ENCODE peak calls at places on chromosomes 7 and 10, in five cellular contexts. One of them, this sample, is unnamed.

GRCh38 chr10:130873636-130874035 is 437.9 kb downstream of the TCERG1L start:
- DNase-seq in HEK293T: no peak
- DNase-seq in HepG2: no peak
- DNase-seq in GM12878: no peak
- DNase-seq in H1: no peak
- DNase-seq in this sample: no peak

GRCh38 chr7:1346533-1346805 is 112.8 kb downstream of the MICALL2 start:
- DNase-seq in HEK293T: no peak
- DNase-seq in HepG2: no peak
- DNase-seq in GM12878: no peak
- DNase-seq in H1: no peak
- DNase-seq in this sample: no peak

GRCh38 chr7:30285531-30286284 is 1.3 kb downstream of the ZNRF2 start:
- DNase-seq in HEK293T: no peak
- DNase-seq in HepG2: peak
- DNase-seq in GM12878: no peak
- DNase-seq in H1: peak
- DNase-seq in this sample: peak

GRCh38 chr10:15719899-15720634 is at the start of gene ITGA8:
- DNase-seq in HEK293T: peak
- DNase-seq in HepG2: no peak
- DNase-seq in GM12878: no peak
- DNase-seq in H1: no peak
- DNase-seq in this sample: no peak

GRCh38 chr10:78706986-78707500 is 361.7 kb upstream of the ZMIZ1 start:
- DNase-seq in HEK293T: no peak
- DNase-seq in HepG2: no peak
- DNase-seq in GM12878: no peak
- DNase-seq in H1: no peak
- DNase-seq in this sample: no peak

GRCh38 chr7:42685911-42686310 is 226.0 kb downstream of the C7orf25 start:
- DNase-seq in HEK293T: no peak
- DNase-seq in HepG2: no peak
- DNase-seq in GM12878: no peak
- DNase-seq in H1: no peak
- DNase-seq in this sample: no peak

GRCh38 chr10:119340893-119341235 is 133.5 kb downstream of the GRK5 start:
- DNase-seq in HEK293T: no peak
- DNase-seq in HepG2: no peak
- DNase-seq in GM12878: no peak
- DNase-seq in H1: no peak
- DNase-seq in this sample: no peak

GRCh38 chr10:33529234-33529633 is 194.8 kb upstream of the NRP1 start:
- DNase-seq in HEK293T: no peak
- DNase-seq in HepG2: no peak
- DNase-seq in GM12878: no peak
- DNase-seq in H1: no peak
- DNase-seq in this sample: no peak

GRCh38 chr7:149156898-149157297 is 9.6 kb downstream of the ZNF398 start:
- DNase-seq in HEK293T: no peak
- DNase-seq in HepG2: no peak
- DNase-seq in GM12878: no peak
- DNase-seq in H1: no peak
- DNase-seq in this sample: no peak

GRCh38 chr7:93958651-93959050 is 37.1 kb downstream of the GNG11 start:
- DNase-seq in HEK293T: no peak
- DNase-seq in HepG2: no peak
- DNase-seq in GM12878: no peak
- DNase-seq in H1: no peak
- DNase-seq in this sample: no peak

GRCh38 chr10:46006219-46006618 is 24.2 kb downstream of the NCOA4 start:
- DNase-seq in HEK293T: no peak
- DNase-seq in HepG2: no peak
- DNase-seq in GM12878: no peak
- DNase-seq in H1: no peak
- DNase-seq in this sample: no peak

GRCh38 chr7:130394421-130395188 is 14.3 kb downstream of the CPA1 start:
- DNase-seq in HEK293T: no peak
- DNase-seq in HepG2: no peak
- DNase-seq in GM12878: no peak
- DNase-seq in H1: no peak
- DNase-seq in this sample: no peak

GRCh38 chr10:66786705-66787104 is 139.1 kb upstream of the LRRTM3 start:
- DNase-seq in HEK293T: no peak
- DNase-seq in HepG2: no peak
- DNase-seq in GM12878: no peak
- DNase-seq in H1: no peak
- DNase-seq in this sample: no peak

GRCh38 chr10:121154846-121155245 is 303.7 kb downstream of the WDR11 start:
- DNase-seq in HEK293T: no peak
- DNase-seq in HepG2: peak
- DNase-seq in GM12878: no peak
- DNase-seq in H1: no peak
- DNase-seq in this sample: no peak

GRCh38 chr7:45978010-45978681 is 57.1 kb upstream of the IGFBP3 start:
- DNase-seq in HEK293T: no peak
- DNase-seq in HepG2: peak
- DNase-seq in GM12878: peak
- DNase-seq in H1: no peak
- DNase-seq in this sample: peak

GRCh38 chr7:2886900-2887299 is 42.8 kb upstream of the GNA12 start:
- DNase-seq in HEK293T: peak
- DNase-seq in HepG2: peak
- DNase-seq in GM12878: no peak
- DNase-seq in H1: no peak
- DNase-seq in this sample: peak

GRCh38 chr7:134022512-134022911 is 104.6 kb upstream of the LRGUK start:
- DNase-seq in HEK293T: no peak
- DNase-seq in HepG2: no peak
- DNase-seq in GM12878: no peak
- DNase-seq in H1: no peak
- DNase-seq in this sample: no peak

GRCh38 chr7:67875558-67875957 is 878.9 kb downstream of the TYW1 start:
- DNase-seq in HEK293T: no peak
- DNase-seq in HepG2: no peak
- DNase-seq in GM12878: no peak
- DNase-seq in H1: no peak
- DNase-seq in this sample: no peak

GRCh38 chr10:119020627-119020946 is 8.9 kb upstream of the NANOS1 start:
- DNase-seq in HEK293T: no peak
- DNase-seq in HepG2: no peak
- DNase-seq in GM12878: no peak
- DNase-seq in H1: no peak
- DNase-seq in this sample: no peak

GRCh38 chr10:76397210-76397881 is 965.9 kb downstream of the LRMDA start:
- DNase-seq in HEK293T: no peak
- DNase-seq in HepG2: no peak
- DNase-seq in GM12878: no peak
- DNase-seq in H1: no peak
- DNase-seq in this sample: no peak

GRCh38 chr10:24407928-24408327 is 199.0 kb downstream of the KIAA1217 start:
- DNase-seq in HEK293T: no peak
- DNase-seq in HepG2: no peak
- DNase-seq in GM12878: no peak
- DNase-seq in H1: no peak
- DNase-seq in this sample: no peak

GRCh38 chr10:110413903-110414562 is 83.7 kb upstream of the DUSP5 start:
- DNase-seq in HEK293T: no peak
- DNase-seq in HepG2: no peak
- DNase-seq in GM12878: no peak
- DNase-seq in H1: no peak
- DNase-seq in this sample: no peak

GRCh38 chr7:41969713-41970112 is 266.8 kb upstream of the INHBA start:
- DNase-seq in HEK293T: no peak
- DNase-seq in HepG2: no peak
- DNase-seq in GM12878: no peak
- DNase-seq in H1: no peak
- DNase-seq in this sample: no peak

GRCh38 chr7:44220046-44220720 is 19.4 kb downstream of the YKT6 start:
- DNase-seq in HEK293T: no peak
- DNase-seq in HepG2: no peak
- DNase-seq in GM12878: no peak
- DNase-seq in H1: no peak
- DNase-seq in this sample: no peak

GRCh38 chr7:100432621-100433275 is 3.1 kb downstream of the MEPCE start:
- DNase-seq in HEK293T: no peak
- DNase-seq in HepG2: no peak
- DNase-seq in GM12878: no peak
- DNase-seq in H1: no peak
- DNase-seq in this sample: no peak

GRCh38 chr10:128386231-128386630 is 260.0 kb upstream of the MKI67 start:
- DNase-seq in HEK293T: no peak
- DNase-seq in HepG2: no peak
- DNase-seq in GM12878: no peak
- DNase-seq in H1: no peak
- DNase-seq in this sample: no peak

GRCh38 chr10:9596368-9596920 is 1421.2 kb upstream of the CELF2 start:
- DNase-seq in HEK293T: no peak
- DNase-seq in HepG2: no peak
- DNase-seq in GM12878: no peak
- DNase-seq in H1: no peak
- DNase-seq in this sample: no peak

GRCh38 chr7:130486963-130487324 is 4.9 kb upstream of the MEST start:
- DNase-seq in HEK293T: no peak
- DNase-seq in HepG2: no peak
- DNase-seq in GM12878: no peak
- DNase-seq in H1: no peak
- DNase-seq in this sample: no peak

GRCh38 chr7:1705339-1705738 is 35.3 kb downstream of the ELFN1 start:
- DNase-seq in HEK293T: no peak
- DNase-seq in HepG2: no peak
- DNase-seq in GM12878: no peak
- DNase-seq in H1: peak
- DNase-seq in this sample: no peak

DNA sequence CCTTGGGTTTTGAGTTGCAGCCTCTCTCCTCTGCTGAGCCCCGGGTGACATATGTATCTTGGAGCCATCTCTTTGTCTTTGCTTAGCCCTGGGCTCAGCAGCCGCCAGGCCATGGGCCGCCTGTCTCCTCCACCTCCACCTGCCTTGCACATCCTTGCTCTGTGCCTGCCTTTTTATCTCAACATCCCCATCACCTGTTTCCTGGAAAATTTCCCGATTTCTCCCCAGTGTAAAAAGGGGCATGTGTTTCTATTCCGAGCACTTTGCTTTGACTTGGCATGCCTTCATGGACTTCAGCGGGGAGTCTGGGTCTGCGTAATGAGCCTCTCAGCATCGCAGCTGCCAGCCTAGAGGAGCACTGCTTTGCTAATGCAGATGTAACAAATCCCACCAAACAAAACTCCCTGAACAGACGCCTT is 141.3 kb upstream of the AGK start:
- DNase-seq in HEK293T: no peak
- DNase-seq in HepG2: no peak
- DNase-seq in GM12878: no peak
- DNase-seq in H1: peak
- DNase-seq in this sample: peak
- TF ChIP-seq SUZ12 in HEK293T: no peak
- TF ChIP-seq SUZ12 in HepG2: no peak
- TF ChIP-seq SUZ12 in GM12878: no peak
- TF ChIP-seq SUZ12 in H1: no peak
- TF ChIP-seq SUZ12 in this sample: no peak

DNA sequence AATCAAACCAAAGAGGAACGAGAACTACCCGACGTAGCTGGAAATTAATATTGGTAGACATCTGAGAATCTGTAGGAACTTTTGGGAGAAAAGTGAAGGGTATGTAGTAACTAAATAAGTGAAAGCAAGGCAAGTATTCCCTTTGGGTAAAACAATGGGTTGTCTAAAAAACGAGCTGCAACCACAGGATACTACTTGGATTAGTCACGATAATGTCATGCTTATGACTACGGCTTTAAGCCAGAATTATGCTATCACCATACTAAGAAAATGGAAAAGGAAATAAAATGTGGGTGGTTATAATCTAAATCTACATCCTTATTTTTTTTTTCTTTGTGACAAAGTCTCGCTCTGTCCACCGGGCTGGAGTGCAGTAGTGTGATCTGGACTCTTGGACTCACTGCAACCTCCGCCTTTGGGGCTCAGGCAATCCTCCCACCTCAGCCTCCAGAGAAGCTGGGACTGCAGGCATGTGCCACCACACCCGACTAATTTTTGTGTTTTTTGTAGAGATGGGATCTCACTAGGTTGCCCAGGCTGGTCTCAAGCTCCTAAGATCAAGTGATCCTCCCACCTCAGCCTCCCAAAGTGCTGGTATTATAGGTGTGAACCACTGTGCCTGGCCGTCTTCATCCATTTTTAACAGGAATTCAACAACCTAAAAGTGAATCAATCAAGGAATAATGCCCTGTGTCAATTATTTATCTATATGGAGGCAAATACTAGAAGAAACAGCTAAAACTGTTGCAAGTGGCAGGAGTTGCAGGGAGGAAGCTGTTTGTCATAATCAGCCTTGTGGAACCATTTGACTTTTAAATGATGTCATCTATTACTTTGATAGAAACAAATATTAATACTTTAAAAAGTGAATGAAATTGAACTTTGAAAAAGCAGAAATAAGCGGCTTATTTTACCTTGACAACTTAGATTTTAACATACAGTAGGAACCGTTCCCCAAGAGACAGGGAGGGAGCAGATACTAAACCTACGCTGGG is 189.3 kb downstream of the PRPF18 start:
- DNase-seq in HEK293T: no peak
- DNase-seq in HepG2: no peak
- DNase-seq in GM12878: no peak
- DNase-seq in H1: no peak
- DNase-seq in this sample: no peak
- TF ChIP-seq SUZ12 in HEK293T: no peak
- TF ChIP-seq SUZ12 in HepG2: no peak
- TF ChIP-seq SUZ12 in GM12878: no peak
- TF ChIP-seq SUZ12 in H1: no peak
- TF ChIP-seq SUZ12 in this sample: no peak

GRCh38 chr7:95502403-95502802 is 16.7 kb downstream of the ASB4 start:
- DNase-seq in HEK293T: no peak
- DNase-seq in HepG2: no peak
- DNase-seq in GM12878: no peak
- DNase-seq in H1: no peak
- DNase-seq in this sample: no peak

DNA sequence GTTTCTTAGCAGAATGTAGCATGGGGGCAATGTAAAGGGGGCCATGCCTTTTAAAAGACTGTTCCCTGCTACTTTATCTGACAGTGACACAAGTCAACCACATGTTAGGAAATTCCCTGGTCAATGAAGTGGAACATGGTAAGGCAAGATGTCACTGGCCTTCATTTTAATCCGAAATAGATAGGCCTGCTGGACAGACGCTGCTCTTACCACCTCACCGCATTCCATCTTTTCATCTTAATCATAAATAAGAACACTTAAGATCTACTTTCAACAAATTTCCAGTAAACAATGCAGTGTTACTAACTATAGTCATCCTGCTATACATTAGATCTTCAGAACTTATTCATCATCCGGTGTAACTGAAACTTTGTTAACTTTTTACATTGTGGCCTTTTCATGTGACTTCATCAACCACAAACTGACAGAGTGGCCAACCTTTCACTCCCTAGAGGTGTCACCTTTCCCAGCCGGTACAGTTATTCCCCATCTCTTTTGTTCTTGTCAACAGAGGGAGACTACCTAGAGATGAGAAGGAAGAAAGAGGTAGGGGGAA is 15.6 kb downstream of the ASB4 start:
- DNase-seq in HEK293T: no peak
- DNase-seq in HepG2: no peak
- DNase-seq in GM12878: peak
- DNase-seq in H1: no peak
- DNase-seq in this sample: no peak
- TF ChIP-seq SUZ12 in HEK293T: no peak
- TF ChIP-seq SUZ12 in HepG2: no peak
- TF ChIP-seq SUZ12 in GM12878: no peak
- TF ChIP-seq SUZ12 in H1: no peak
- TF ChIP-seq SUZ12 in this sample: no peak

GRCh38 chr7:157757776-157758467 is 421.1 kb downstream of the DNAJB6 start:
- DNase-seq in HEK293T: no peak
- DNase-seq in HepG2: no peak
- DNase-seq in GM12878: no peak
- DNase-seq in H1: peak
- DNase-seq in this sample: no peak
- TF ChIP-seq SUZ12 in HEK293T: no peak
- TF ChIP-seq SUZ12 in HepG2: no peak
- TF ChIP-seq SUZ12 in GM12878: no peak
- TF ChIP-seq SUZ12 in H1: no peak
- TF ChIP-seq SUZ12 in this sample: no peak